ENCODE peak calls at places on chromosome 19, in five cellular contexts. P is HS-27A; L is GM04503; K is right atrium auricular region; Q is effector memory CD4-positive, alpha-beta T cell. U is an unnamed sample.

GRCh38 chr19:38047641-38048040 is 140.6 kb downstream of the SIPA1L3 start:
- DNase-seq in K (no peak), P (no peak), Q (no peak), L (no peak), U (no peak)

GRCh38 chr19:58544591-58545285 is 874 bp downstream of the TRIM28 start:
- DNase-seq in P (no peak), L (no peak), Q (peak; percentile 68), K (no peak), U (peak; percentile 65)

GRCh38 chr19:56253737-56254136 is 18.8 kb upstream of the EDDM13 start:
- DNase-seq in Q (no peak), K (no peak), P (peak; percentile 23), L (peak; percentile 11), U (no peak)

GRCh38 chr19:3196064-3196932 is 10.6 kb downstream of the NCLN start:
- DNase-seq in Q (no peak), P (no peak), L (no peak), K (no peak), U (no peak)

GRCh38 chr19:10226021-10226375 is 5.1 kb downstream of the S1PR2 start:
- DNase-seq in P (no peak), L (no peak), Q (no peak), K (no peak), U (no peak)

GRCh38 chr19:15124572-15125231 is 17.5 kb downstream of the SYDE1 start:
- DNase-seq in Q (peak; percentile 4), L (no peak), P (no peak), K (no peak), U (no peak)

GRCh38 chr19:10828981-10829821 is 6.8 kb downstream of the TMED1 start:
- DNase-seq in K (no peak), P (no peak), Q (no peak), L (no peak), U (no peak)

GRCh38 chr19:11159598-11160001 is 4.0 kb upstream of the SPC24 start:
- DNase-seq in Q (no peak), L (no peak), P (no peak), K (peak; percentile 80), U (no peak)

GRCh38 chr19:17326595-17326966 is 8.1 kb downstream of the ANO8 start:
- DNase-seq in Q (no peak), P (no peak), L (no peak), K (no peak), U (no peak)

GRCh38 chr19:31616031-31616430 is 266.8 kb upstream of the TSHZ3 start:
- DNase-seq in P (no peak), Q (no peak), L (no peak), K (no peak), U (no peak)

GRCh38 chr19:8915997-8916396 is 83.8 kb downstream of the MBD3L1 start:
- DNase-seq in Q (no peak), L (no peak), P (no peak), K (no peak), U (no peak)

GRCh38 chr19:16033721-16034120 is 42.6 kb upstream of the TPM4 start:
- DNase-seq in P (no peak), Q (no peak), K (no peak), L (no peak), U (no peak)

GRCh38 chr19:27794444-27795042 is 1418.4 kb downstream of the UQCRFS1 start:
- DNase-seq in K (no peak), L (no peak), Q (no peak), P (no peak), U (no peak)